ENCODE peak calls at places on chromosomes 5 and 9, in four cellular contexts. V is OCI-LY7, T is omental fat pad, A is B cell. N is an unnamed sample.

GRCh38 chr5:2326603-2327002 is 424.9 kb downstream of the IRX2 start:
- DNase-seq in V (no peak), T (no peak), A (no peak), N (no peak)

GRCh38 chr9:98375138-98375726 is 119.8 kb upstream of the TBC1D2 start:
- DNase-seq in V (peak), T (no peak), A (peak), N (no peak)

GRCh38 chr5:143179126-143179740 is 224.3 kb downstream of the NR3C1 start:
- DNase-seq in V (no peak), T (no peak), A (no peak), N (no peak)

GRCh38 chr9:128627127-128627715 is 29.4 kb downstream of the DYNC2I2 start:
- DNase-seq in V (no peak), T (no peak), A (no peak), N (no peak)

GRCh38 chr5:9869616-9870288 is 239.6 kb upstream of the TAS2R1 start:
- DNase-seq in V (no peak), T (no peak), A (no peak), N (no peak)

GRCh38 chr9:71037521-71037920 is 83.9 kb downstream of the TRPM3 start:
- DNase-seq in V (no peak), T (no peak), A (no peak), N (no peak)

GRCh38 chr9:120830865-120831264 is 11.9 kb downstream of the PSMD5 start:
- DNase-seq in V (no peak), T (no peak), A (no peak), N (no peak)

GRCh38 chr9:136590788-136591187 is 44.9 kb upstream of the NOTCH1 start:
- DNase-seq in V (no peak), T (no peak), A (no peak), N (no peak)

GRCh38 chr5:52925001-52925400 is 64.2 kb upstream of the ITGA2 start:
- DNase-seq in V (no peak), T (no peak), A (no peak), N (no peak)

GRCh38 chr9:81984911-81985310 is 3.7 kb upstream of the SPATA31D1 start:
- DNase-seq in V (no peak), T (no peak), A (no peak), N (no peak)

GRCh38 chr5:76402251-76402879 is 720 bp upstream of the IQGAP2 start:
- DNase-seq in V (peak), T (no peak), A (peak), N (no peak)

GRCh38 chr5:71865202-71865601 is 146.1 kb downstream of the CARTPT start:
- DNase-seq in V (no peak), T (no peak), A (no peak), N (no peak)

GRCh38 chr9:91071185-91071990 is 269.8 kb downstream of the SYK start:
- DNase-seq in V (no peak), T (no peak), A (no peak), N (no peak)

GRCh38 chr9:108650826-108651225 is 205.0 kb downstream of the ACTL7B start:
- DNase-seq in V (no peak), T (no peak), A (no peak), N (no peak)

GRCh38 chr5:82004511-82004910 is 32.7 kb downstream of the ATG10 start:
- DNase-seq in V (no peak), T (no peak), A (no peak), N (no peak)

GRCh38 chr9:129756191-129756590 is 3.3 kb upstream of the PTGES start:
- DNase-seq in V (no peak), T (no peak), A (no peak), N (no peak)

GRCh38 chr9:91820126-91820750 is 129.8 kb downstream of the ROR2 start:
- DNase-seq in V (no peak), T (no peak), A (no peak), N (no peak)

GRCh38 chr9:117747571-117747970 is 43.4 kb downstream of the TLR4 start:
- DNase-seq in V (no peak), T (no peak), A (no peak), N (no peak)
- TF ChIP-seq CTCF in V (no peak), T (no peak), A (no peak), N (no peak)

DNA sequence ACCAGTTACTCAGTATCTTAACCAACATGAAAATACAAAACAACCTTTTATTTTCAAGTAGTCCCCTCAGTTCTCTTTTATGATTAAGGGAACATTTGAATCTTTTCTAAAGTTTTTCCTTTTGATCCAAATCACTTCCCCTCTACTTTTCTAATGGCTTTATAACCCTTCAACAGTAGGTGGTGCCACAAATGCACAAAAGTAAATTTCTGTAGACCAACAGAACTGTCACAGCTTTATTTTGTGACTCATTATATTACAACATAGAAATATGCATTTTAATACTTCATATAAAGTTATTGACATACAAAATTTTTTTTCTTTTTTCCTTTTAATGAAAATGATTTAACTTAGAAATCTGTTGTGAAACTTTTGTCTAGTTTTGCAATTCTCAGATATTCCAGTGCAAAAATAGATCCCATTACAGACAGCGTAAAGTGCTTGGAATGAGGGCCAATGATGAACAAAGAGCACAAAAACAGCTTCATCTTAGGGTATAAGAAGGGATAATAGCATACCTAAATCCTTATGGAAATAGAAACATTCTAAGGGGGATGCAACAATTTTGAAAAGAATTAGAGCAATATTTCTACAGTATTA is 17.0 kb downstream of the NIPSNAP3B start:
- DNase-seq in V (peak), T (no peak), A (no peak), N (no peak)
- TF ChIP-seq CTCF in V (peak), T (no peak), A (peak), N (peak)

DNA sequence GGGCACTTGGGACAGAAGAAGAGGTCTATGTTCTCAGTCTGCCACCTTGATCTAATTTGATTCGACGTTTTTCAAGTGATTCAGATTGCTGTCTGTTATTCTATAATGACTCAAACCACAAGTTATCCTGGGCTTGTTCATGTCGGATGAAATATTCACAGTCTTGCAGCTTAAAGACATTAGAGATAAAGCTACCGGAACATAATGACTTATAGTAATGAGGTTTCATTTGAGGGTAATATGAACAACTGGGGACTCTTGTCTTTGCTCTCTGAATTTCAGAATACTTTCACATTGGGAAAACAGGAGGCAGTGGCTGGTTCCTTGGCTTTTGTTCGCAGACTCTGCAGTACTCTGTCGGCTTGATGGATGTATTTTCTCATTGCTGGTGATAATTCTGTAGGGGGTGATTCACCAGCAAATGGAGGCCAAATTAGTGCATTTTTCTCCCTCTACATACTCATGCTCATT is 154.5 kb upstream of the ANKH start:
- DNase-seq in V (no peak), T (no peak), A (no peak), N (no peak)
- TF ChIP-seq CTCF in V (no peak), T (no peak), A (no peak), N (no peak)

GRCh38 chr5:170411100-170411499 is 21.9 kb upstream of the KCNMB1 start:
- DNase-seq in V (peak), T (no peak), A (no peak), N (no peak)
- TF ChIP-seq CTCF in V (peak), T (no peak), A (peak), N (no peak)

GRCh38 chr9:6739218-6739617 is 18.6 kb upstream of the KDM4C start:
- DNase-seq in V (peak), T (no peak), A (no peak), N (no peak)
- TF ChIP-seq CTCF in V (peak), T (no peak), A (no peak), N (peak)

GRCh38 chr5:138657360-138657759 is 82.2 kb upstream of the HSPA9 start:
- DNase-seq in V (no peak), T (no peak), A (no peak), N (no peak)
- TF ChIP-seq CTCF in V (no peak), T (no peak), A (no peak), N (no peak)

DNA sequence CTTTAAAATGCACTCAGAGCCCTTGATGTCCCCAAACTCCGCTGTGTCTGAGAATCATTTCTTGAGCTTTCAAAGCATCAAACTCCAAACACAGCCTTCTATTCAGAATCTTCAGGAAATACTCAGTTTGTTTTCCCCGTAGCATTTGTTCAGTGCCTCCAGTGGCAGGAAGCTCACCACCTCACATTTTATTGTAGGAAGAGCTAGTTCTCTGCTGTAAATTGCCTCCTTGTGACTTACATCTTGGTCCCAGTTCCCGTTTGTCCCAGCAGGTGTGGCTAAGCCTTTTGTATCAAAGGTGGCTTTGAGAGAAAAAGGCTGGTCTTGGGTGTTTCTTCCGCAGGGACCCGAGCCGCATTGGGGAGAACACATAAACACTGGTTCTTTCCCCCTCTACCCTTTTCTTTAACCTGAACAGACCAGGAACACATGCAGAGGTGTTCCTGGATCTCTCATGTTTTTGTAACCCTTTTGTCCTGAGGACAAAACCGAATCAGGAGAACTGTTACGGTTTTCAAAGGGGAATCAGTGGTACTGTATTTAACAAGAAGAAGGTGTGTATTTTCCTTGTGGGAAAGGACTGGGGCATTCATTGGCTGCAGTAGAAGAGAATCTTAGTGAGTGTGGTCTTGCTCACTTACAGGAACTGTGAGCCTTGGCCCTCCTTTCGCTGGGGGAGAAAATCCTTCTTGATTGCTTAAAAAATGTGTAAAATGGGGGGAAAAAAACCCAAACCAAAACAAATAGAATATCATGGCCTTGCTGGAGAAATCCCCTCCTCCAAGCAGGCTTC is 1.9 kb downstream of the OSMR start:
- DNase-seq in V (no peak), T (no peak), A (no peak), N (no peak)
- TF ChIP-seq CTCF in V (no peak), T (no peak), A (no peak), N (no peak)